ENCODE peak calls at places on chromosomes 3 and 15, in four cellular contexts. X, U, K and H are unnamed samples.

GRCh38 chr15:39360417-39360816 is 220.5 kb upstream of the THBS1 start:
- DNase-seq in U (no peak), X (no peak), K (no peak), H (no peak)

GRCh38 chr3:187063286-187064081 is 75.8 kb downstream of the RPL39L start:
- DNase-seq in K (peak), X (no peak), U (no peak), H (no peak)

GRCh38 chr3:174619244-174619643 is 239.9 kb upstream of the NAALADL2 start:
- DNase-seq in X (no peak), K (no peak), U (no peak), H (no peak)

GRCh38 chr3:194504146-194504545 is 17.3 kb upstream of the ATP13A3 start:
- DNase-seq in X (no peak), U (peak), K (no peak), H (no peak)

GRCh38 chr3:94401466-94401865 is 338.6 kb downstream of the NSUN3 start:
- DNase-seq in X (no peak), K (no peak), U (no peak), H (no peak)

GRCh38 chr3:32630266-32630665 is 54.7 kb upstream of the CNOT10 start:
- DNase-seq in K (no peak), U (no peak), X (no peak), H (peak)

GRCh38 chr3:76203578-76203977 is 418.2 kb upstream of the ZNF717 start:
- DNase-seq in K (no peak), X (no peak), U (no peak), H (no peak)

GRCh38 chr3:198032445-198032936 is 72.5 kb downstream of the LMLN start:
- DNase-seq in X (no peak), K (peak), U (no peak), H (no peak)

GRCh38 chr3:12194669-12195161 is 36.0 kb upstream of the TIMP4 start:
- DNase-seq in U (no peak), K (peak), X (no peak), H (peak)

GRCh38 chr3:39501982-39502837 is 34.7 kb downstream of the MOBP start:
- DNase-seq in X (no peak), U (no peak), K (no peak), H (no peak)

GRCh38 chr3:129855454-129856419 is 37.8 kb downstream of the TMCC1 start:
- DNase-seq in K (peak), U (no peak), X (no peak), H (peak)

GRCh38 chr3:134059680-134060560 is 30.2 kb upstream of the SLCO2A1 start:
- DNase-seq in X (no peak), U (peak), K (peak), H (no peak)

GRCh38 chr3:161508852-161509477 is 12.4 kb downstream of the OTOL1 start:
- DNase-seq in U (no peak), X (no peak), K (no peak), H (peak)

GRCh38 chr3:185439745-185440466 is 58.9 kb downstream of the TMEM41A start:
- DNase-seq in U (no peak), K (no peak), X (no peak), H (no peak)

GRCh38 chr3:2910997-2911396 is 199.2 kb downstream of the IL5RA start:
- DNase-seq in X (no peak), U (no peak), K (no peak), H (no peak)

GRCh38 chr15:93801206-93801605 is 430.2 kb upstream of the MCTP2 start:
- DNase-seq in U (no peak), X (no peak), K (no peak), H (no peak)

GRCh38 chr3:53295410-53295809 is 39.6 kb upstream of the TKT start:
- DNase-seq in X (no peak), U (no peak), K (no peak), H (no peak)

GRCh38 chr15:85530079-85530478 is 149.7 kb downstream of the AKAP13 start:
- DNase-seq in X (no peak), K (no peak), U (no peak), H (no peak)

GRCh38 chr15:74873756-74874424 is 725 bp upstream of the SCAMP2 start:
- DNase-seq in K (no peak), X (no peak), U (no peak), H (peak)

GRCh38 chr15:53549697-53550315 is 209.7 kb downstream of the WDR72 start:
- DNase-seq in K (no peak), X (no peak), U (no peak), H (no peak)

GRCh38 chr3:160006282-160007163 is 17.9 kb downstream of the IL12A start:
- DNase-seq in X (peak), K (peak), U (no peak), H (peak)

GRCh38 chr3:43793648-43794372 is 103.1 kb downstream of the ABHD5 start:
- DNase-seq in K (no peak), U (no peak), X (no peak), H (no peak)

GRCh38 chr15:74525946-74526345 is 15.1 kb upstream of the ARID3B start:
- DNase-seq in K (peak), U (no peak), X (no peak), H (peak)

GRCh38 chr3:69305011-69305410 is 80.9 kb downstream of the FRMD4B start:
- DNase-seq in U (no peak), X (no peak), K (no peak), H (peak)

GRCh38 chr15:96367436-96368200 is 37.1 kb downstream of the NR2F2 start:
- DNase-seq in U (peak), X (no peak), K (no peak), H (peak)

GRCh38 chr3:14876942-14877341 is 58.2 kb downstream of the FGD5 start:
- DNase-seq in X (no peak), U (no peak), K (no peak), H (no peak)

GRCh38 chr3:28348286-28348636 is 260 bp upstream of the ZCWPW2 start:
- DNase-seq in K (peak), X (no peak), U (no peak), H (no peak)
- H3K14ac ChIP-seq in K (peak), X (no peak), U (no peak), H (no peak)

GRCh38 chr3:105781871-105782270 is 86.9 kb downstream of the CBLB start:
- DNase-seq in U (no peak), X (no peak), K (peak), H (peak)
- H3K4me3 ChIP-seq in U (no peak), X (no peak), K (no peak), H (no peak)

GRCh38 chr15:66647358-66647757 is 54.7 kb upstream of the SMAD6 start:
- DNase-seq in U (no peak), K (no peak), X (no peak), H (no peak)
- H3K14ac ChIP-seq in U (no peak), K (no peak), X (no peak), H (no peak)

GRCh38 chr3:128498127-128498626 is 5.2 kb upstream of the GATA2 start:
- DNase-seq in X (no peak), U (no peak), K (no peak), H (no peak)

GRCh38 chr3:128495435-128495970 is 2.5 kb upstream of the GATA2 start:
- DNase-seq in X (no peak), K (no peak), U (peak), H (no peak)

GRCh38 chr3:128496019-128496601 is 3.1 kb upstream of the GATA2 start:
- DNase-seq in U (peak), X (no peak), K (no peak), H (no peak)

GRCh38 chr3:128497305-128498126 is 4.5 kb upstream of the GATA2 start:
- DNase-seq in U (peak), X (no peak), K (no peak), H (peak)

DNA sequence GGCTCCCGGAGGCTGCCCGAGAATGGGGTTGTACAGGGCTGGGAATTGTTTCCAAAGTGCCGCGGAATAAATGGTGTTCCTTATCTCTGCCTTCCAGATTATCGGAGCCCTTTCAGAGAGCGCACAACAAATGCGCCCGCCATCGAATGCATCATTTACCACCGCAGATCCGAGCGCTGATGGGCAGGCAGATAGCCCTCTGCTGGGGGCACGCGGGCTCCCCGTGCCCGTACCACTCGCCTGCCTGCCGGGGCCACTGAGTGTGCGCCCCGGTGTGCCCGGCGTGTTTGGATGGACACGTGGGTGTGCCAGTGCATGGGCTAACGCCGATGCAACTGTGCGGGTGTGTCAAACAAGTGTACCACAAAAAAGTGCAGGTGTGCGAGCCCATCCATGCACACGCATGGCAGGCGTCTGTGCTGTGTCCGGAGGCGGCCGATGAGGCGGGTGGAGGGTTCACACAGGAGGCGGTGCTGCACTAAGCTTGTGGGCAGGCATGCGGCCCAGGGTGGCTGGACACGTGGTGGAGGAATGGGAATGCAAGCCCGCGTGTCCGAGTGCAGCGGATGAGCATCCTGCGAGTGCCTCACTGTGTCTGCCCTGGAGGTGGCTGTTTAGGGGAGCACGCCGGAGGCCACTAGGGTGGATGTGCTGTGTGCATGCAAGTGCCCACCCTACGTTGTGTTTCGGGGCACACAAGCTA is 3.8 kb upstream of the GATA2 start:
- DNase-seq in U (peak), X (no peak), K (no peak), H (peak)
- H3K4me3 ChIP-seq in U (peak), X (peak), K (peak), H (peak)

GRCh38 chr15:78360958-78361714 is 21.0 kb downstream of the CRABP1 start:
- DNase-seq in X (no peak), U (no peak), K (no peak), H (no peak)
- H3K14ac ChIP-seq in X (no peak), U (no peak), K (no peak), H (no peak)